ENCODE peak calls at places on chromosomes 5 and 9, in eight cellular contexts. C, X, F, K, Q, W, O and H are unnamed samples. For H3K4me1, the result is how much of the 10 kb centered on the place peaks cover.

GRCh38 chr9:93852728-93853127 is 102.4 kb downstream of the BARX1 start:
- DNase-seq in K (no peak), O (no peak), Q (no peak), W (no peak), X (no peak), F (no peak), C (no peak), H (no peak)

GRCh38 chr5:139481580-139482049 is 943 bp downstream of the STING1 start:
- DNase-seq in Q (no peak), F (peak), C (no peak), K (peak), O (no peak), W (peak), X (peak), H (no peak)

GRCh38 chr5:88190106-88190834 is 78.4 kb downstream of the TMEM161B start:
- DNase-seq in X (no peak), O (no peak), C (no peak), F (no peak), K (no peak), W (no peak), Q (no peak), H (no peak)

GRCh38 chr9:86614871-86615849 is 260.9 kb upstream of the TUT7 start:
- DNase-seq in C (peak), O (no peak), Q (no peak), W (no peak), X (no peak), F (no peak), K (no peak), H (no peak)

GRCh38 chr5:81748556-81748955 is 2.3 kb downstream of the SSBP2 start:
- DNase-seq in F (no peak), C (no peak), K (no peak), W (no peak), X (no peak), Q (no peak), O (no peak), H (no peak)

GRCh38 chr9:129897263-129897662 is 62.0 kb downstream of the USP20 start:
- DNase-seq in K (no peak), C (no peak), X (no peak), Q (no peak), F (no peak), W (no peak), O (no peak), H (no peak)

GRCh38 chr9:30913331-30913730 is 1471.1 kb upstream of the ACO1 start:
- DNase-seq in Q (no peak), O (no peak), K (no peak), X (no peak), W (no peak), F (no peak), C (no peak), H (no peak)

GRCh38 chr5:153629027-153629426 is 138.6 kb downstream of the GRIA1 start:
- DNase-seq in O (peak), Q (no peak), C (peak), W (no peak), X (no peak), K (no peak), F (no peak), H (no peak)

GRCh38 chr9:78144663-78145377 is 91.1 kb upstream of the CEP78 start:
- DNase-seq in K (no peak), F (no peak), Q (no peak), O (no peak), W (no peak), X (no peak), C (no peak), H (no peak)

GRCh38 chr5:76999451-76999850 is 30.8 kb upstream of the AGGF1 start:
- DNase-seq in F (no peak), X (no peak), K (no peak), O (no peak), Q (no peak), W (no peak), C (no peak), H (no peak)

GRCh38 chr9:131915181-131915580 is 164.5 kb downstream of the MED27 start:
- DNase-seq in K (no peak), F (no peak), C (no peak), Q (no peak), X (no peak), O (no peak), W (no peak), H (no peak)

GRCh38 chr9:89807101-89807395 is 202.2 kb downstream of the GADD45G start:
- DNase-seq in F (no peak), Q (no peak), O (no peak), C (peak), W (no peak), K (no peak), X (no peak), H (no peak)

GRCh38 chr9:12464910-12465512 is 228.2 kb upstream of the TYRP1 start:
- DNase-seq in K (no peak), Q (peak), C (no peak), X (no peak), W (no peak), F (no peak), O (no peak), H (no peak)

GRCh38 chr5:82106806-82107205 is 135.0 kb downstream of the ATG10 start:
- DNase-seq in K (no peak), W (no peak), X (no peak), Q (no peak), O (no peak), C (no peak), F (no peak), H (no peak)

GRCh38 chr5:156824800-156825199 is 25.3 kb upstream of the PPP1R2B start:
- DNase-seq in X (no peak), W (no peak), K (no peak), O (peak), F (no peak), Q (peak), C (peak), H (no peak)

GRCh38 chr5:132225165-132226032 is 2.3 kb downstream of the P4HA2 start:
- DNase-seq in F (peak), W (peak), K (peak), C (peak), Q (no peak), X (peak), O (no peak), H (peak)

GRCh38 chr9:85431396-85432102 is 310.2 kb downstream of the AGTPBP1 start:
- DNase-seq in K (no peak), F (no peak), Q (no peak), W (no peak), X (no peak), O (no peak), C (no peak), H (no peak)

GRCh38 chr9:125550216-125550614 is 156.8 kb downstream of the MAPKAP1 start:
- DNase-seq in K (no peak), W (no peak), C (peak), O (no peak), Q (no peak), F (no peak), X (no peak), H (no peak)

GRCh38 chr9:81078555-81078954 is 610.8 kb downstream of the TLE1 start:
- DNase-seq in K (no peak), W (no peak), O (no peak), Q (no peak), F (no peak), X (no peak), C (no peak), H (no peak)

DNA sequence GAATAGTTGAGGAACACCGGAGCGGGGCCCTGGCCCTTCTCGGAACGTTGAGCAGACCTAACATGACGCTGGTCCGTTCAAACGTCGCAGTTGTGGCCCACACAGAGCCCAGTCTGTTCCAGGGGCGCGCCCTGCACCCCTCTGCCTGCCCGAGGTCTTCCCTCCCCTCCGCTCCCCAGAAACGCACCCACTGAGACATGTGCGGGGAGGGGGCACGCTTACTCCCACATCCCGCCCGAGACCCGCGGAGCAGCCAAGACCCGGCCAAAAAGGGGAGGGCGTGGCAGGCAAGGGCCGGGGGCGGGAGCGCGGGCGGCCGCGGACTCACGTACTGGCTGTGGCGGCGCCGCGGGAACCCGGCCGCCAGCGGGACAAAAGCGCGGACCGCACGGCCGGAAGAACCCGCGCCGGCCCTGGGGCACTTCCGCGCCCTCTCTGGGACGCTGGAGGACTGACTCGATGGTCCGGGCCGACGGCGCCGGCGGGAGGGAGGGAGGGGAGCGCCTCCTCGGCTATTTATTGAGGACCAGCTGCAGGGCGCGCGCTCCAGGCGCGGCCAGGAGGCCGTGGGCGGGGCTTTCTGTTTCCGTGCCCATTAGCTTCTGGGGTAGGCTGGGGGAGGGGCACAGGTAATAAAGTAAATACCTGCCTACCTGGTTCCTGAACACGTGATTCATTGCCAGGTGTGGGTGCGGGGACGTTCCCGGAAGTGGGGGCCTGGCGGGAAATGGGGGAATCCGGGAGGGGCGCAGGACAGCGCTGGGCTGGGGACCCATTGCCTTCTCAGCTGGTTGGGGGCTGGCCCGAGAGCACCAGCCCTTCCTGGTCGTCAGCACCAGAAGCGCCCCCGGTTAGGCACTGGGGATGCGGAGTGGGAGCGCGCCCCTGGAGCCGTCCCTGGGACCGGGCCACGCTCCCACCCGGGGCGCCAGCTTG is at the start of gene ZFP62:
- DNase-seq in Q (peak), C (peak), X (peak), F (peak), O (peak), W (peak), K (peak), H (peak)
- TF ChIP-seq POLR2A in Q (peak), C (no peak), X (peak), F (peak), O (peak), W (peak), K (no peak), H (peak)

GRCh38 chr9:95065224-95065623 is 252.3 kb downstream of the FANCC start:
- DNase-seq in Q (no peak), C (peak), W (no peak), K (no peak), F (no peak), O (no peak), X (no peak), H (no peak)
- H3K4me1 ChIP-seq in Q (half or more), C (under half), W (under half), K (half or more), F (under half), O (under half), X (under half), H (under half)

DNA sequence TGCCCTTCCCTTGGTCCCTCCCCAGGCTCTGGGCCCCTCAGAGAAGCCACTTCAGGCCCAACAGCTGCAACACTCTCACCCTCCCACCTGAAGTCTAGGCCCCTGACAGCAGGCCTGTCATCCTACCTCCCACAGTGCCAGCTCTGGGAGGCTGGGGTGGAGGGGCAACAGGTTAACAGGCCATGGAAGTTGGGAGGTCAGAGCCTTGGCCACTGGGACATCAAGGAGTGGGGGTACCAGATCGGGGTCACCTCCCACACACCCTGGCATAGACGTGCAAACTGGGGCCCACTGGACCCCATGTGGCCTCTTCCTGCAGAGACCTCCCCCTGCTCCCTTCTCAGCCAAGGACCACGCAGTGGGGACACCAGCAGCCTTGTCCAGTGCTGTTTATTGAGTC is 2.8 kb downstream of the SSNA1 start:
- DNase-seq in C (no peak), Q (no peak), K (no peak), X (no peak), F (no peak), O (no peak), W (no peak), H (no peak)
- TF ChIP-seq POLR2A in C (no peak), Q (no peak), K (no peak), X (no peak), F (no peak), O (no peak), W (no peak), H (no peak)

GRCh38 chr5:173828952-173829351 is 59.2 kb upstream of the CPEB4 start:
- DNase-seq in Q (no peak), F (no peak), C (no peak), K (no peak), X (no peak), W (no peak), O (no peak), H (no peak)
- H3K4me1 ChIP-seq in Q (under half), F (half or more), C (under half), K (under half), X (under half), W (under half), O (under half), H (under half)

GRCh38 chr5:108911055-108911454 is 163.4 kb downstream of the FER start:
- DNase-seq in C (no peak), X (no peak), O (no peak), K (no peak), W (no peak), F (no peak), Q (no peak), H (no peak)
- TF ChIP-seq POLR2A in C (no peak), X (no peak), O (no peak), K (no peak), W (no peak), F (no peak), Q (no peak), H (no peak)

GRCh38 chr9:98732801-98733200 is 24.1 kb upstream of the GABBR2 start:
- DNase-seq in K (no peak), F (no peak), C (no peak), W (no peak), Q (no peak), O (no peak), X (no peak), H (no peak)

GRCh38 chr9:98728500-98728899 is 19.8 kb upstream of the GABBR2 start:
- DNase-seq in F (no peak), O (no peak), Q (no peak), X (no peak), W (no peak), C (no peak), K (no peak), H (no peak)

GRCh38 chr9:98732091-98732490 is 23.4 kb upstream of the GABBR2 start:
- DNase-seq in K (no peak), W (no peak), F (no peak), X (no peak), O (no peak), Q (no peak), C (no peak), H (no peak)

GRCh38 chr9:98727428-98727827 is 18.7 kb upstream of the GABBR2 start:
- DNase-seq in C (no peak), F (no peak), Q (no peak), O (no peak), K (no peak), W (no peak), X (no peak), H (no peak)

GRCh38 chr9:98730914-98731313 is 22.2 kb upstream of the GABBR2 start:
- DNase-seq in X (no peak), F (no peak), C (no peak), Q (no peak), K (no peak), W (no peak), O (no peak), H (no peak)
- H3K4me1 ChIP-seq in X (under half), F (under half), C (under half), Q (under half), K (under half), W (under half), O (under half), H (under half)

DNA sequence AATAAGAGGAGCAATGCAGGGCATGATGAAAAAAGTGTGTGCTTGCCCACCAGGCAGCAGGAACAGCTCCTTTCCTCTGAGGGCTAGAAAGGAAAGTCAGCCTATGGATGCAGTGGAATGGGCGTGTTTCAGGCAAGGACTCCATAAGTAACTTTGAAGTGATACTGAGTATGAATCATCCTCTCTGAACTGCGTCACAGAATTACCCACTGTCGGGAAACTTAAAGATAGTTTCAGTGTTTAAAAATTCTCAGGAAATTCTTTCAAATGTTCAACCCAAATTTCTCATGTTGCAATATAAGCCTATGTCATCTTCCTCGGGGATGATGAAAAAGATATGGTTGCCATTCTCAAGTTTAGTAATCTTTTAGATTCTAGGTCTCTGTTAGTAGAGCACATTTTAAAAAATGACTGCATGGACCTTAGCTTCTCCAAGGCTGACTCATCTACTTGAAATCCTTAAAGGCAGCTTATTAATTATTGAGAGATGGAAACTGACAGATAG is 27.7 kb downstream of the PTCD2 start:
- DNase-seq in Q (peak), O (peak), X (no peak), K (no peak), C (no peak), W (no peak), F (no peak), H (no peak)
- TF ChIP-seq POLR2A in Q (no peak), O (no peak), X (no peak), K (no peak), C (no peak), W (no peak), F (no peak), H (no peak)

GRCh38 chr5:135383803-135384495 is 15.1 kb downstream of the MACROH2A1 start:
- DNase-seq in C (no peak), K (no peak), F (peak), W (no peak), Q (no peak), X (no peak), O (no peak), H (no peak)
- H3K4me1 ChIP-seq in C (under half), K (half or more), F (half or more), W (under half), Q (under half), X (under half), O (under half), H (under half)